ENCODE peak calls at places on chromosomes 16 and 17, in ten cellular contexts. E is psoas muscle; T is K562; R is PC-3; W is thoracic aorta; B is heart right ventricle; A is tibial artery; H is stomach; Y is CD8-positive, alpha-beta T cell; F is H1. M is an unnamed sample. For H3K4me1, the result is how much of the 10 kb centered on the place peaks cover.

GRCh38 chr16:29909398-29909797 is 9.1 kb downstream of the ASPHD1 start:
- DNase-seq in E (no peak), T (no peak), R (no peak), W (no peak), B (no peak), A (no peak), H (no peak), Y (no peak), F (no peak), M (no peak)

GRCh38 chr17:68775969-68776368 is 174.8 kb upstream of the FAM20A start:
- DNase-seq in E (no peak), T (no peak), R (no peak), W (no peak), B (no peak), A (no peak), H (no peak), Y (no peak), F (no peak), M (no peak)

GRCh38 chr17:10875984-10876555 is 38.2 kb upstream of the PIRT start:
- DNase-seq in E (peak), T (peak), R (peak), W (no peak), B (peak), A (no peak), H (peak), Y (peak), F (no peak), M (peak)

GRCh38 chr17:82583720-82584234 is 64.2 kb downstream of the FOXK2 start:
- DNase-seq in E (no peak), T (no peak), R (no peak), W (no peak), B (no peak), A (no peak), H (no peak), Y (no peak), F (no peak), M (no peak)

GRCh38 chr16:70738083-70738977 is 52.5 kb upstream of the MTSS2 start:
- DNase-seq in E (peak), T (peak), R (peak), W (no peak), B (peak), A (peak), H (peak), Y (peak), F (peak), M (no peak)

GRCh38 chr16:27424772-27425498 is 23.0 kb downstream of the IL21R start:
- DNase-seq in E (no peak), T (no peak), R (no peak), W (no peak), B (no peak), A (no peak), H (no peak), Y (peak), F (no peak), M (no peak)

GRCh38 chr16:77677129-77677528 is 45.2 kb upstream of the NUDT7 start:
- DNase-seq in E (no peak), T (no peak), R (no peak), W (no peak), B (no peak), A (no peak), H (no peak), Y (no peak), F (no peak), M (no peak)

GRCh38 chr17:39064814-39065213 is 86.6 kb downstream of the PLXDC1 start:
- DNase-seq in E (no peak), T (no peak), R (no peak), W (no peak), B (no peak), A (no peak), H (no peak), Y (no peak), F (no peak), M (no peak)

GRCh38 chr17:43839670-43840101 is 6.7 kb upstream of the MPP3 start:
- DNase-seq in E (no peak), T (no peak), R (peak), W (no peak), B (no peak), A (no peak), H (peak), Y (no peak), F (no peak), M (peak)

GRCh38 chr17:51085150-51085805 is 35.4 kb downstream of the SPAG9 start:
- DNase-seq in E (no peak), T (no peak), R (peak), W (no peak), B (no peak), A (no peak), H (no peak), Y (no peak), F (no peak), M (no peak)

GRCh38 chr17:58052951-58053715 is 30.1 kb upstream of the DYNLL2 start:
- DNase-seq in E (no peak), T (no peak), R (no peak), W (no peak), B (no peak), A (no peak), H (no peak), Y (no peak), F (no peak), M (no peak)

GRCh38 chr17:36722121-36722902 is 120.9 kb downstream of the MRM1 start:
- DNase-seq in E (peak), T (peak), R (peak), W (no peak), B (peak), A (no peak), H (peak), Y (peak), F (no peak), M (no peak)

GRCh38 chr16:17228048-17228707 is 242.6 kb downstream of the XYLT1 start:
- DNase-seq in E (no peak), T (peak), R (no peak), W (no peak), B (no peak), A (no peak), H (no peak), Y (no peak), F (no peak), M (no peak)

GRCh38 chr17:9728564-9728963 is 62.8 kb downstream of the DHRS7C start:
- DNase-seq in E (no peak), T (no peak), R (no peak), W (no peak), B (no peak), A (no peak), H (no peak), Y (no peak), F (no peak), M (no peak)

GRCh38 chr17:79005063-79005861 is 4.3 kb downstream of the CANT1 start:
- DNase-seq in E (no peak), T (no peak), R (peak), W (no peak), B (no peak), A (no peak), H (peak), Y (no peak), F (no peak), M (peak)

GRCh38 chr17:38891441-38891840 is 21.6 kb downstream of the LASP1 start:
- DNase-seq in E (no peak), T (no peak), R (no peak), W (no peak), B (no peak), A (no peak), H (no peak), Y (no peak), F (no peak), M (no peak)

GRCh38 chr16:29862383-29862883 is 593 bp downstream of the CDIPT start:
- DNase-seq in E (no peak), T (no peak), R (peak), W (no peak), B (no peak), A (no peak), H (peak), Y (no peak), F (no peak), M (no peak)

GRCh38 chr17:10557422-10557821 is 8.0 kb upstream of the MYH2 start:
- DNase-seq in E (no peak), T (no peak), R (no peak), W (no peak), B (peak), A (no peak), H (no peak), Y (no peak), F (no peak), M (no peak)

GRCh38 chr16:57029161-57030160 is 40.1 kb downstream of the NLRC5 start:
- DNase-seq in E (no peak), T (no peak), R (peak), W (no peak), B (no peak), A (no peak), H (no peak), Y (no peak), F (no peak), M (no peak)

GRCh38 chr16:58652741-58653140 is 23.1 kb upstream of the CNOT1 start:
- DNase-seq in E (no peak), T (no peak), R (no peak), W (no peak), B (no peak), A (no peak), H (no peak), Y (no peak), F (peak), M (no peak)

GRCh38 chr17:5741810-5742209 is 157.5 kb upstream of the NLRP1 start:
- DNase-seq in E (no peak), T (no peak), R (no peak), W (no peak), B (no peak), A (no peak), H (no peak), Y (no peak), F (no peak), M (no peak)

GRCh38 chr16:23962001-23962400 is 126.2 kb downstream of the PRKCB start:
- DNase-seq in E (no peak), T (no peak), R (no peak), W (no peak), B (no peak), A (no peak), H (no peak), Y (no peak), F (no peak), M (no peak)

GRCh38 chr17:4734857-4735475 is 3.7 kb downstream of the MED11 start:
- DNase-seq in E (no peak), T (no peak), R (no peak), W (no peak), B (no peak), A (no peak), H (no peak), Y (no peak), F (no peak), M (no peak)

GRCh38 chr17:79288950-79289349 is 214.3 kb downstream of the ENGASE start:
- DNase-seq in E (no peak), T (no peak), R (no peak), W (no peak), B (no peak), A (no peak), H (no peak), Y (no peak), F (no peak), M (no peak)

GRCh38 chr17:74690409-74690825 is 22.3 kb downstream of the CD300LF start:
- DNase-seq in E (no peak), T (no peak), R (no peak), W (no peak), B (no peak), A (peak), H (no peak), Y (no peak), F (no peak), M (no peak)

GRCh38 chr17:82299452-82299851 is 18.0 kb downstream of the CD7 start:
- DNase-seq in E (no peak), T (no peak), R (no peak), W (no peak), B (no peak), A (no peak), H (no peak), Y (no peak), F (no peak), M (no peak)

GRCh38 chr17:39926588-39927100 is 757 bp downstream of the ORMDL3 start:
- DNase-seq in E (no peak), T (peak), R (peak), W (no peak), B (peak), A (no peak), H (peak), Y (peak), F (no peak), M (peak)

GRCh38 chr16:10605636-10606035 is 25.2 kb upstream of the EMP2 start:
- DNase-seq in E (no peak), T (no peak), R (no peak), W (no peak), B (no peak), A (no peak), H (no peak), Y (no peak), F (no peak), M (no peak)

DNA sequence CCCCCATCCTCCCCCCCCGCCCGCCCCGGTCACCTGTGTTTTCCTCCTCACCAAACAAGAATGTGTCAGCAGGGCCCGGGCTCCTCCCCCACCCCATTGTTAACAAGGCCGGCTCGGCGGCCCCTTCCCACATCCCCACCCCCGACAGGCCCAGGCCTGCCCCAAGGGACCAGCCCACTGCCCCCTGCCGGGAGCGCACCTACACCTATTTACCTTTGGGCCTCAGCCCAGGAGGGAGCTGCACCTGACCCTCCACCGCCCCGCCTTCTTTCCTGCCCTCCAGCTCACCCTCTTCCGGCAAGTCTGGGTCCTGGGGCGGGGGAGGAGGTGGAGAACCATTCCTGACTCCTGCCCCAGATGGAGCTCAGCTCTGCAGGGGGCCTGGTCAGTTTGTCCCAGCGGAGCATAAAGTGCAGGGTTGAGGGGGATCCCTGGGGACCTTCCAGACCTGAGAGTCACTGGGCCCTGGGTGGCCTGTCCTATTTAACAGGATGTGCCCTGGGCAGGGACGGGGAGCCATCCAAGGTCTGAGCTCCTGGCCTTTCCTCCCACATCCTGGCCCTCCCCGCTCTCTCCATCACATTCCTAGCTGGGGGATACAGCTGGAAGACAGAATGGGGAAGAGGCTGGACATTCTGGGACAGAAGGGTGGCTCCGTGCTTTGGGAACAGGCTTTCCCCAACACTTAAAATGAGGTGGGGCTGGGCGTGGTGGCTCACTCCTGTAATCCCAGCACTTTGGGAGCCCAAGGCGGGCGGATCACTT is 8.3 kb downstream of the FOXJ1 start:
- DNase-seq in E (no peak), T (no peak), R (peak), W (no peak), B (no peak), A (no peak), H (peak), Y (no peak), F (peak), M (peak)
- TF ChIP-seq CTCF in E (no peak), T (no peak), R (peak), W (no peak), B (no peak), A (no peak), H (no peak), Y (no peak), F (peak), M (no peak)

GRCh38 chr17:17097763-17098345 is 55.6 kb downstream of the MPRIP start:
- DNase-seq in E (peak), T (no peak), R (no peak), W (no peak), B (no peak), A (no peak), H (no peak), Y (no peak), F (no peak), M (no peak)

GRCh38 chr17:17091856-17092756 is 49.8 kb downstream of the MPRIP start:
- DNase-seq in E (no peak), T (no peak), R (no peak), W (no peak), B (no peak), A (no peak), H (no peak), Y (no peak), F (no peak), M (no peak)

GRCh38 chr17:17098426-17099035 is 56.3 kb downstream of the MPRIP start:
- DNase-seq in E (peak), T (no peak), R (no peak), W (no peak), B (peak), A (peak), H (no peak), Y (no peak), F (no peak), M (no peak)

GRCh38 chr17:17093764-17094163 is 51.5 kb downstream of the MPRIP start:
- DNase-seq in E (peak), T (no peak), R (no peak), W (no peak), B (no peak), A (no peak), H (no peak), Y (no peak), F (no peak), M (no peak)

DNA sequence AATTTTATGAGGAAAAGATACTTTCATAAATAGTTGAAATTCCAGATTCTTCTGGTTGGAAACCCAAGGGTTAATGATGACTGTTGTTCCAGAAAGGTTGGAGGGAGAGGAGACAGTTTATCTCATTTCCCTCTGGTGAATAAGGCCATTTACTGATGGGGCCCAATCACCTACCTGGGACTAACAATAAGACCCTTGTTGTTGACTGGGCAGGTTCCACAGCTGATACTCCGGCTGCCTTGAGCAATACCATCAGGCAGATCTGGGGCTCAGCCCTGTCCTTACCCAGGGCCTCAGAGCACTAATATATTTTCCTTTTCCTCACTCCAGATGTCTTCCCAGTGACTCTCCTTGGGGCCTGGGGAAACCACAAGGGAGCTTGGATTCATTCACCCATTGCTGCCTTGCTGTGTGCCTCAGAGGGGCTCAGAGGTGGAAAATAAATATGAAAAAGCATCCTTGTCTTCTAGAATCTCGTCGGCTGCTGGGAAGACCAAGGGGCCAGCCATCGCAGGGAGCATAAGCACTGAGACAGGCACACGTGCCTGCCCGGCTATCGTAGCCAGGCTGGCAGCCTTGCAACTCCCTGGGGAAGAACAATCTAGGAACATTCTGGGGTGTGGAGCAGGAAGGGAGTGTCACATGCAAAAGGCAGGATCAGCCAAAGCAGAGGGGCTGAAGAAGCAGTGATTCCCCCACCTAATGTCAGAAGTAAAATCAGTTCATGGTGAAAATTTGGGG is 54.4 kb downstream of the MPRIP start:
- DNase-seq in E (peak), T (no peak), R (no peak), W (no peak), B (no peak), A (peak), H (no peak), Y (no peak), F (no peak), M (no peak)
- H3K4me1 ChIP-seq in E (half or more), T (under half), R (under half), W (under half), B (half or more), A (half or more), H (half or more), Y (under half), F (under half), M (under half)

DNA sequence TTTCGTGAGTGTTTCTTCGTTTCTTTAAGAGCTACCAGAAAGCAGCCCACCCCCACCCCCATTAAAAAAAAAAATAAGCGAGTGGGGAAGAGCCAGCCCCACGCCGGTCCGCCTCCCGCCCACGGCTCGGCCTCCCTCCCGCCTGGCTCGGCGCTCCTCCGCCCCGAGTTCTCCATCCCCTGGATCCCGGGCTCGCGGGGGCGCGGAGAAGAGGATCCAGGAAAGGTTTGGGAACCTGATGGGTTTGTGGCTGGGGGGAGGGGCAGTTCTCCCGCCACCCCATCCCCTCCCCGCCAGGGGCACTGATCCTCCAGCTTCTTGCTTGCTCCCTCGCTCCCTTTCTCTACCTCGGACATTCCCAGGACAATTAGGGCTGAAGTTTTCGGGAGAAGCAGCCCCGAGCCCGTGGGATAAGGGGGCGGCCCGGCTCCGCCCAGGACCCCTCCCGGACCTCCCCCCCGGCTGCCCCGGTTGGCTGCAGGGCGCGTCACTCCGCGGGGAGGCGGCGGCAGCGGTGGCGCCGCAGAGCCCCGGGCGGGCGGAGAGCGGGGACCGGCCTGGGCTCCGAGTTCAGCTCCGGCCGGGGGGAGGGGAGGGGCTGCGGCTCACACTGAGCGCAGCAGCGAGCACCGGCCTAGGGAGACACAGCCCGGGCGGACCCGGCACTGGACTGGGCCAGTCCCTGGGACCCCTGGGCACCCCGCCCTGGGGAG is 1.0 kb upstream of the SALL1 start:
- DNase-seq in E (no peak), T (no peak), R (no peak), W (no peak), B (peak), A (no peak), H (peak), Y (no peak), F (peak), M (peak)
- H3K27ac ChIP-seq in E (no peak), T (no peak), R (no peak), W (no peak), B (no peak), A (no peak), H (peak), Y (no peak), F (peak), M (peak)

DNA sequence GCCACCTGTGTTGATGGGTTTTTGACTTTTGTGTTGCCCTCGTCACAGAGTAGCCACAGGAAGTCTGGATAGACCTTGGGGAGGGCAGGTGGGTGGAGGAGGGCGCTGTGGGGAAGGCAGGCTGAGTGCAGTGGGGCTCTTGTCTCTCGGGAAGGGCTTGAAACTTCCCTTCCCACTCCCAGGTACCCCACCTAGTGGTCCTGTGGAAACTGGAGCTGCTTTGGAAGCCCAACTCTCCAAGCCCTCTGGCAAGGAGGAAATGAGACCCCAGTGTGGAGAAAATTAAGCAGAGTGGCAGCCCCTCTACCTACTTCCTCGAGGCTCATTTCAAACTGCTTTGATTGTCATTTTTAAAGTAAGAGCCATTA is 9.2 kb downstream of the CA5A start:
- DNase-seq in E (no peak), T (no peak), R (no peak), W (no peak), B (no peak), A (no peak), H (no peak), Y (no peak), F (no peak), M (no peak)
- TF ChIP-seq CTCF in E (no peak), T (no peak), R (no peak), W (no peak), B (no peak), A (no peak), H (no peak), Y (no peak), F (peak), M (no peak)

M was measured in pancreas.